ENCODE peak calls at places on chromosomes 12 and 14, in six cellular contexts. I is small intestine, T is K562, X is cardiac muscle cell, W is GM23338, K is GM23248. G is an unnamed sample. For H3K4me1, the result is how much of the 10 kb centered on the place peaks cover.

GRCh38 chr12:67047634-67048033 is 221.5 kb upstream of the CAND1 start:
- DNase-seq in I (no peak), T (no peak), X (no peak), W (no peak), K (no peak), G (no peak)

GRCh38 chr14:81970307-81970706 is 436.7 kb upstream of the SEL1L start:
- DNase-seq in I (no peak), T (no peak), X (no peak), W (peak), K (no peak), G (no peak)

GRCh38 chr14:70698288-70698687 is 56.6 kb downstream of the TTC9 start:
- DNase-seq in I (peak), T (peak), X (no peak), W (no peak), K (peak), G (no peak)

GRCh38 chr14:76201162-76201561 is 49.4 kb downstream of the GPATCH2L start:
- DNase-seq in I (peak), T (no peak), X (no peak), W (no peak), K (peak), G (no peak)

GRCh38 chr12:71947645-71948105 is 9.0 kb downstream of the TPH2 start:
- DNase-seq in I (peak), T (no peak), X (no peak), W (peak), K (peak), G (no peak)

GRCh38 chr12:105736498-105736897 is 402.3 kb downstream of the NUAK1 start:
- DNase-seq in I (no peak), T (no peak), X (no peak), W (no peak), K (no peak), G (no peak)

GRCh38 chr14:83425138-83425537 is 1891.5 kb upstream of the SEL1L start:
- DNase-seq in I (no peak), T (no peak), X (no peak), W (no peak), K (peak), G (no peak)

GRCh38 chr12:64608901-64609542 is 1.3 kb upstream of the RASSF3 start:
- DNase-seq in I (peak), T (peak), X (peak), W (peak), K (peak), G (peak)

GRCh38 chr12:50542448-50542847 is 37.7 kb downstream of the DIP2B start:
- DNase-seq in I (peak), T (no peak), X (no peak), W (no peak), K (peak), G (no peak)

GRCh38 chr14:21213652-21214051 is 55.6 kb downstream of the HNRNPC start:
- DNase-seq in I (no peak), T (no peak), X (no peak), W (no peak), K (no peak), G (no peak)

GRCh38 chr12:6960291-6961277 is 9.4 kb downstream of the PTPN6 start:
- DNase-seq in I (peak), T (no peak), X (no peak), W (no peak), K (peak), G (no peak)

GRCh38 chr12:77772606-77773298 is 57.9 kb upstream of the NAV3 start:
- DNase-seq in I (no peak), T (no peak), X (no peak), W (no peak), K (no peak), G (no peak)

GRCh38 chr14:77158175-77158908 is 16.8 kb upstream of the ZDHHC22 start:
- DNase-seq in I (no peak), T (peak), X (peak), W (peak), K (peak), G (peak)

GRCh38 chr12:70248916-70249315 is 5.7 kb downstream of the CNOT2 start:
- DNase-seq in I (no peak), T (no peak), X (no peak), W (no peak), K (peak), G (no peak)

GRCh38 chr14:104355949-104356737 is 217.8 kb downstream of the KIF26A start:
- DNase-seq in I (no peak), T (no peak), X (no peak), W (no peak), K (no peak), G (peak)

GRCh38 chr12:22626429-22626828 is 1.5 kb downstream of the ETNK1 start:
- DNase-seq in I (peak), T (peak), X (no peak), W (no peak), K (peak), G (no peak)

GRCh38 chr14:69376439-69376838 is 21.7 kb downstream of the ERH start:
- DNase-seq in I (no peak), T (no peak), X (no peak), W (no peak), K (peak), G (no peak)

DNA sequence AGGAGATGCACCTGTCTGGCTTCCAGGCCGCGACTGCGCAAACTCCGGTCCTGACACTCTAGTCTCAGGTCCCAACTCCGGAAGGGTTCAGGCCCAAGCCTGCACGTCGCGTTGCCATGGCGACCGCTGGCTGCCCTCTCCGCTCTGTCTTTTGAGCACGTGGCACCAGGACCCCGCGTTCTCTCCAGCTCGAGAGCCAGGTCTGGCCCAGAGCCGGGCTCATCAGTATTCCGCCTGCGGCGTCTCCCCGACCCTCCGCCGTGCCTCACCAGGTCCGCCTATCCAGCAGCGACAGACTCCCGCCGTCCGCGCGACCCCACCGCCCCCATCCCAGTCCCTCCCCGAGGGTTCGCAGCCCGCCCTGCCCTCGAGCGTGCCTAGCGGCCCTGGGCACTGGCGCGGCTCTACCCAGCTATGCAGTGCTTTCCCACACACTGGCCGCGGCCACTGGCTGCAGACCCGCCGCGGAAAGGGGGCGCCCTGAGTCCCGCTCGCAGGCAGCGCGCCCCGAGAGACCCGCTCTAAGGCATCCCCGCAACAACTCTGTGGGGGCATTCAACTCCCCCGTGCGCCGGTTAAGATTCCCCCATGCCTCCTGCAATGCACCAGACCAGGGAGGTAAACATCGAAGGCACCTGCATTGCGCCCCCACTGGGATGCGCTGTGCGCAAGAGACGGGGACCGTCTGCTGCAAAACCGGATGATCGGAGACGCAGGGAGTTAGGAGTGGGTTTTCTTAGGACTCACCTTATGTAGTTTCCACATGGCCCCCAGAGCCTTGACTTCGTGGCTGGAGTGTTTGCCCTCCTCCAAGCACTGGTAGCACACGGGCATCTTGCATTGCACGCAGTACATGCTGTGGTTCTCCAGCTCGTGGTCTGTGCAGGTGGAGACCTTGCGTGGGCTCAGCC is 1.3 kb downstream of the TRIM9 start:
- DNase-seq in I (no peak), T (no peak), X (peak), W (peak), K (no peak), G (peak)
- H3K4me1 ChIP-seq in I (under half), T (under half), X (under half), W (under half), K (under half), G (under half)

DNA sequence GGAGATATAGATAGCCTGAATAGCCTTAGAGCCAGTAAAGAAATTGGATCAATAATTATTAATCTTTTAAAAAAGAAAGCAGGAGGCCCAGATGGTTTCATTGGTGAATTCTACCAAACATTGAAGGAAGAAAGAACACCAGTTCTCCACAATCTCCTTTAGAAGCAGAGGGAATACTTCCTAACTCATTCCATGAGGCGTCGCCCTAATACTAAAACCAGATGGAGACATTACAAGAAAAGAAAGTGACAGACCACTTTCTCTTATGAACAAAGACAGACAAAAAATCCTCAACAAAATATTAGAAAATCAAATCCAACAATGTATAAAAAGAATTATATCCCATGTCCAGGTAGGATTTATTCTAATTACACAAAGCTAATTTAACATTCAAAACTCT is 362.6 kb downstream of the BCAT1 start:
- DNase-seq in I (no peak), T (no peak), X (no peak), W (no peak), K (peak), G (no peak)
- H3K4me1 ChIP-seq in I (under half), T (under half), X (under half), W (under half), K (under half), G (under half)

DNA sequence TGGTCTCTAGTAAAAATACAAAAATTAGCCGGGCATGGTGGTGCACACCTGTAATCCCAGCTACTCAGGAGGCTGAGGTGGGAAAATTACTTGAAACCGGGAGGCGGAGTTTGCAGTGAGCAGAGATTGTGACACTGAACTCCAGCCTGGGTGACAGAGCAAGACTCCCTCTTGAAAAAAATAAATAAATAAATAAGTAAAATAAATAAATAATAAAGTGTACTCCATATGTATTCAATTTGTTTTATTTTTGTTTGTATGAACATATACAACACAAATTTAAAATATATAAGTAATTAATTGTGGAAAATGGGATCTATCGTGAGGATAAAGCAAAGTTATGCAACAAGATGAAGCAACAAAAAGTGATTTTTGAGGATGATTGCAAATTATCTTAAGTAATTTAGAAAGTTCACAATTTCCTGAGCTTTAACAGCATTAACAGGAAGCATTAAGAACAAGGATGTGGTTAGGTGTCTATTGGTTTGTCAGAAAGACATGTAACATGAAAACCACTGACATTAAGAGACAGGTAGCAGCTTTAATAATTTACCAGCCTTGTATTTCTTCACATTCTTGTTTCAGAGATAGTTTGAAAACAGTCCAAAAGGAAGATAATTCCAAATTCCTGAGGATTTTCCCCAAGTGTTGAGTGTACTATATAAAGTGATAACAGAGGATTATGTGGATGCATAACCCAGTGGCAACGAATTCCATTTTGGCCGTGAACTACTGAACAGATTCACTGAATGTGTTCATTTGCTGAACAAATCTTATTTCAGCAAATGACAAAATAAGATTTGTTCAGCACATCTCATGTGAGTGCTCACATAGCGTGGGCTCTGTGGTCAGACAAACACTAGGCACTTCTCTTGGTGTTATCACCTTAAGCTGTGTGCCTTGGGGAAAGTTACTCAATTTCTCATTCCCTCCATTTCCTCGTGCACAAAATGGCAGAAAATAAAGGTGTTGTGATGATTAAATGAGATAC is 68.6 kb upstream of the RESF1 start:
- DNase-seq in I (peak), T (no peak), X (no peak), W (no peak), K (no peak), G (no peak)
- H3K4me1 ChIP-seq in I (under half), T (under half), X (under half), W (under half), K (under half), G (under half)

DNA sequence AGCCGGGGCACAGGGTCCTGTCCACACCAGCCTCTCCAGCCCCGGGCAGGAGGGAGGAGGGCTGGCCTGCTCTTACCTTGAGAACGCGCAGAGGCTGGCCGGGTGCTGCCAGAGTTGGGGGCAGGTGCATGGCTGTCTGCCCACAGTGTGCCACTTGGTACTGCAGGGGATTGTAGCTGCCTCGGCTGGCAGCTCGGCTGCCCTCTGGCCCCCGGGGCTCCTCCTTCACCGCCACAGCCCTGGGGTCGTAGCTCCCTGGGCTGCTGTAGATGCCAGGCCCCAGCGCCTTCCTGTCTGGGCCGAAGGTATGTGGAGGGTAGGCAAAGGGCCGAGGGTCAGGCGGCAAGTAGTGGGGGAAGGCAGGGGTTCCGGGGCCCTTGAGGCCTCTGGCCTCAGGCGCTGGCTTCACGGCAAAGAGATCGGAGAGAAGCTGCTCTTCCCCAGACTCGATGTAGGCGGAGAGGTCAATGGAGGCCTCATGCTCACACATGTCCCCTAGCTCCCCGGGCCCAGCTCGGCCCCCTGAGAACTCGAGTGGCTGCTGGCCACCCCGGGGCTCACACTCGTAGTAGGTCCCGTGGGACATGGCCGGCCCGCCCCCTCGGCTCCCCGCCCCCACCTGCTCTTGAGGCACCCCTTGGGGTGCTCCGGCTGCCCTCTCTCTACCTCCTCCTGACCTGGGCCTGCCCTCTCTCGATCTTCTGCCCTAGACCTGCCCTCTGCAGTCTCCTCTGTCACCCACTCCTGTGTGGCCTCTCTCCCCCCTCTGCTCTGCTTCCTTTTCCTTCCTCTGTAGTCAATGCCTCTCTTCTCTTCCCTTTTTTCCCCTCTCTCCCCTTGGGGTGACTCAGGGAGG is at the start of gene CEBPE:
- DNase-seq in I (no peak), T (no peak), X (no peak), W (no peak), K (no peak), G (no peak)
- H3K4me1 ChIP-seq in I (under half), T (under half), X (under half), W (under half), K (under half), G (under half)

GRCh38 chr14:74979442-74980397 is 23.0 kb upstream of the EIF2B2 start:
- DNase-seq in I (no peak), T (no peak), X (no peak), W (peak), K (peak), G (peak)

GRCh38 chr14:74980398-74980745 is 22.3 kb upstream of the EIF2B2 start:
- DNase-seq in I (no peak), T (no peak), X (no peak), W (no peak), K (no peak), G (no peak)

GRCh38 chr14:74977901-74978385 is 22.5 kb upstream of the PGF start:
- DNase-seq in I (no peak), T (no peak), X (no peak), W (no peak), K (no peak), G (no peak)

GRCh38 chr14:74978416-74978947 is 23.1 kb upstream of the PGF start:
- DNase-seq in I (no peak), T (no peak), X (no peak), W (no peak), K (peak), G (peak)

GRCh38 chr14:74979029-74979428 is 23.6 kb upstream of the PGF start:
- DNase-seq in I (no peak), T (no peak), X (no peak), W (no peak), K (no peak), G (no peak)
- H3K4me1 ChIP-seq in I (under half), T (under half), X (under half), W (under half), K (under half), G (under half)

GRCh38 chr14:103090481-103091020 is 4.0 kb upstream of the EXOC3L4 start:
- DNase-seq in I (no peak), T (no peak), X (no peak), W (no peak), K (no peak), G (no peak)
- H3K4me1 ChIP-seq in I (under half), T (under half), X (under half), W (under half), K (under half), G (under half)

GRCh38 chr14:98173291-98173690 is 1098.7 kb downstream of the BCL11B start:
- DNase-seq in I (peak), T (no peak), X (no peak), W (no peak), K (no peak), G (no peak)

GRCh38 chr14:98171654-98172053 is 1100.3 kb downstream of the BCL11B start:
- DNase-seq in I (no peak), T (no peak), X (no peak), W (no peak), K (no peak), G (no peak)

GRCh38 chr14:98170580-98170979 is 1101.4 kb downstream of the BCL11B start:
- DNase-seq in I (no peak), T (no peak), X (no peak), W (no peak), K (no peak), G (no peak)

GRCh38 chr14:98174031-98174430 is 1098.0 kb downstream of the BCL11B start:
- DNase-seq in I (no peak), T (no peak), X (no peak), W (no peak), K (no peak), G (no peak)

GRCh38 chr14:98172243-98172778 is 1099.7 kb downstream of the BCL11B start:
- DNase-seq in I (no peak), T (no peak), X (no peak), W (no peak), K (no peak), G (no peak)
- H3K4me1 ChIP-seq in I (under half), T (under half), X (under half), W (under half), K (under half), G (under half)

G was measured in BE2C.